ENCODE peak calls at places on chromosomes 6 and 20, in nine cellular contexts. One of them, this sample, is unnamed.

GRCh38 chr20:43323592-43323991 is 133.9 kb upstream of the PTPRT start:
- DNase-seq in testis: no peak
- DNase-seq in posterior cingulate gyrus: no peak
- DNase-seq in non-pigmented ciliary epithelial cell: no peak
- DNase-seq in cardiac muscle cell: no peak
- DNase-seq in NAMALWA: no peak
- DNase-seq in right cardiac atrium: no peak
- DNase-seq in KBM-7: no peak
- DNase-seq in GOT3: no peak
- DNase-seq in this sample: no peak

GRCh38 chr20:13401596-13401995 is 180.5 kb downstream of the ISM1 start:
- DNase-seq in GOT3: no peak
- DNase-seq in testis: no peak
- DNase-seq in right cardiac atrium: no peak
- DNase-seq in cardiac muscle cell: no peak
- DNase-seq in posterior cingulate gyrus: no peak
- DNase-seq in non-pigmented ciliary epithelial cell: no peak
- DNase-seq in KBM-7: no peak
- DNase-seq in NAMALWA: no peak
- DNase-seq in this sample: no peak

GRCh38 chr20:62739581-62740285 is 31.1 kb downstream of the NTSR1 start:
- DNase-seq in testis: no peak
- DNase-seq in GOT3: no peak
- DNase-seq in NAMALWA: no peak
- DNase-seq in KBM-7: peak
- DNase-seq in cardiac muscle cell: no peak
- DNase-seq in posterior cingulate gyrus: no peak
- DNase-seq in non-pigmented ciliary epithelial cell: no peak
- DNase-seq in right cardiac atrium: peak
- DNase-seq in this sample: no peak

GRCh38 chr20:17480696-17481095 is 50.5 kb downstream of the BFSP1 start:
- DNase-seq in cardiac muscle cell: no peak
- DNase-seq in NAMALWA: no peak
- DNase-seq in right cardiac atrium: no peak
- DNase-seq in posterior cingulate gyrus: no peak
- DNase-seq in GOT3: no peak
- DNase-seq in KBM-7: no peak
- DNase-seq in non-pigmented ciliary epithelial cell: no peak
- DNase-seq in testis: no peak
- DNase-seq in this sample: no peak

GRCh38 chr6:170131351-170131750 is 159.5 kb downstream of the DLL1 start:
- DNase-seq in testis: peak
- DNase-seq in GOT3: no peak
- DNase-seq in KBM-7: no peak
- DNase-seq in cardiac muscle cell: no peak
- DNase-seq in NAMALWA: no peak
- DNase-seq in posterior cingulate gyrus: no peak
- DNase-seq in right cardiac atrium: peak
- DNase-seq in non-pigmented ciliary epithelial cell: no peak
- DNase-seq in this sample: no peak

GRCh38 chr20:5153612-5154542 is 27.1 kb downstream of the CDS2 start:
- DNase-seq in non-pigmented ciliary epithelial cell: no peak
- DNase-seq in right cardiac atrium: no peak
- DNase-seq in cardiac muscle cell: no peak
- DNase-seq in NAMALWA: no peak
- DNase-seq in GOT3: no peak
- DNase-seq in posterior cingulate gyrus: no peak
- DNase-seq in KBM-7: no peak
- DNase-seq in testis: no peak
- DNase-seq in this sample: no peak

GRCh38 chr20:20225325-20225724 is 142.6 kb upstream of the INSM1 start:
- DNase-seq in non-pigmented ciliary epithelial cell: no peak
- DNase-seq in KBM-7: no peak
- DNase-seq in NAMALWA: no peak
- DNase-seq in right cardiac atrium: no peak
- DNase-seq in cardiac muscle cell: no peak
- DNase-seq in testis: no peak
- DNase-seq in GOT3: no peak
- DNase-seq in posterior cingulate gyrus: no peak
- DNase-seq in this sample: no peak

GRCh38 chr6:151992091-151992490 is 184.6 kb downstream of the ESR1 start:
- DNase-seq in NAMALWA: no peak
- DNase-seq in non-pigmented ciliary epithelial cell: no peak
- DNase-seq in right cardiac atrium: no peak
- DNase-seq in posterior cingulate gyrus: no peak
- DNase-seq in cardiac muscle cell: no peak
- DNase-seq in KBM-7: no peak
- DNase-seq in testis: no peak
- DNase-seq in GOT3: no peak
- DNase-seq in this sample: no peak

GRCh38 chr20:64154590-64155257 is 9.5 kb upstream of the MYT1 start:
- DNase-seq in GOT3: no peak
- DNase-seq in testis: no peak
- DNase-seq in posterior cingulate gyrus: no peak
- DNase-seq in non-pigmented ciliary epithelial cell: no peak
- DNase-seq in NAMALWA: no peak
- DNase-seq in cardiac muscle cell: no peak
- DNase-seq in right cardiac atrium: peak
- DNase-seq in KBM-7: no peak
- DNase-seq in this sample: no peak

GRCh38 chr6:22003219-22003779 is 293.5 kb downstream of the PRL start:
- DNase-seq in testis: no peak
- DNase-seq in posterior cingulate gyrus: no peak
- DNase-seq in right cardiac atrium: no peak
- DNase-seq in cardiac muscle cell: no peak
- DNase-seq in NAMALWA: no peak
- DNase-seq in non-pigmented ciliary epithelial cell: no peak
- DNase-seq in GOT3: no peak
- DNase-seq in KBM-7: no peak
- DNase-seq in this sample: no peak

GRCh38 chr6:116434056-116434725 is 27.0 kb upstream of the CALHM6 start:
- DNase-seq in posterior cingulate gyrus: no peak
- DNase-seq in KBM-7: no peak
- DNase-seq in cardiac muscle cell: no peak
- DNase-seq in NAMALWA: no peak
- DNase-seq in right cardiac atrium: no peak
- DNase-seq in testis: no peak
- DNase-seq in GOT3: no peak
- DNase-seq in non-pigmented ciliary epithelial cell: no peak
- DNase-seq in this sample: no peak

This sample was measured in brain pericyte.